ENCODE peak calls at places on chromosomes 1 and 21, in six cellular contexts. J is psoas muscle, I is GM23248, F is PC-3, T is neural progenitor cell, V is SK-N-MC. W is an unnamed sample.

GRCh38 chr21:43940672-43941071 is 71.4 kb upstream of the TRAPPC10 start:
- DNase-seq in J (peak; percentile 7), I (no peak), F (no peak), T (no peak), V (no peak), W (no peak)

GRCh38 chr1:215192306-215192705 is 109.8 kb downstream of the KCNK2 start:
- DNase-seq in J (no peak), I (peak; percentile 67), F (peak; percentile 85), T (no peak), V (no peak), W (no peak)

GRCh38 chr1:156291226-156292061 is 4.0 kb downstream of the GLMP start:
- DNase-seq in J (peak; percentile 92), I (peak; percentile 95), F (peak; percentile 76), T (peak; percentile 92), V (no peak), W (peak; percentile 95)

GRCh38 chr1:17359808-17360207 is 12.2 kb upstream of the PADI6 start:
- DNase-seq in J (no peak), I (no peak), F (no peak), T (no peak), V (no peak), W (no peak)

GRCh38 chr1:206448471-206448870 is 21.8 kb upstream of the IKBKE start:
- DNase-seq in J (no peak), I (no peak), F (no peak), T (no peak), V (no peak), W (no peak)

GRCh38 chr21:28410264-28410663 is 582.4 kb downstream of the LTN1 start:
- DNase-seq in J (no peak), I (no peak), F (no peak), T (no peak), V (no peak), W (no peak)

GRCh38 chr1:160954158-160955104 is at the start of gene ITLN2:
- DNase-seq in J (no peak), I (peak; percentile 54), F (peak; percentile 68), T (peak; percentile 78), V (no peak), W (peak; percentile 86)

GRCh38 chr1:165897326-165898303 is 70.2 kb downstream of the UCK2 start:
- DNase-seq in J (no peak), I (peak; percentile 87), F (no peak), T (no peak), V (no peak), W (no peak)

GRCh38 chr1:97053275-97053674 is 331.7 kb downstream of the PTBP2 start:
- DNase-seq in J (no peak), I (no peak), F (no peak), T (no peak), V (no peak), W (no peak)
- H3K27ac ChIP-seq in J (no peak overlapping the region), I (no peak overlapping the region), F (no peak overlapping the region), T (no peak overlapping the region), V (peak overlapping the region; percentile 70), W (no peak overlapping the region)

GRCh38 chr1:145992958-145993617 is 3.3 kb downstream of the TXNIP start:
- DNase-seq in J (no peak), I (no peak), F (no peak), T (no peak), V (no peak), W (no peak)

GRCh38 chr1:145992502-145992936 is 3.9 kb downstream of the TXNIP start:
- DNase-seq in J (no peak), I (no peak), F (no peak), T (no peak), V (no peak), W (no peak)

GRCh38 chr1:145994391-145995120 is 1.8 kb downstream of the TXNIP start:
- DNase-seq in J (peak; percentile 41), I (peak; percentile 31), F (no peak), T (no peak), V (no peak), W (no peak)

GRCh38 chr1:145995148-145995851 is 1.1 kb downstream of the TXNIP start:
- DNase-seq in J (no peak), I (peak; percentile 34), F (no peak), T (no peak), V (no peak), W (no peak)

GRCh38 chr1:145993618-145994390 is 2.6 kb downstream of the TXNIP start:
- DNase-seq in J (no peak), I (peak; percentile 40), F (no peak), T (no peak), V (no peak), W (no peak)
- H3K27ac ChIP-seq in J (peak overlapping the region; percentile 98), I (no peak overlapping the region), F (no peak overlapping the region), T (no peak overlapping the region), V (no peak overlapping the region), W (no peak overlapping the region)

GRCh38 chr1:24204116-24204515 is 17.0 kb upstream of the IFNLR1 start:
- DNase-seq in J (no peak), I (no peak), F (no peak), T (no peak), V (no peak), W (no peak)
- H3K27ac ChIP-seq in J (no peak overlapping the region), I (no peak overlapping the region), F (peak overlapping the region; percentile 88), T (no peak overlapping the region), V (no peak overlapping the region), W (no peak overlapping the region)

DNA sequence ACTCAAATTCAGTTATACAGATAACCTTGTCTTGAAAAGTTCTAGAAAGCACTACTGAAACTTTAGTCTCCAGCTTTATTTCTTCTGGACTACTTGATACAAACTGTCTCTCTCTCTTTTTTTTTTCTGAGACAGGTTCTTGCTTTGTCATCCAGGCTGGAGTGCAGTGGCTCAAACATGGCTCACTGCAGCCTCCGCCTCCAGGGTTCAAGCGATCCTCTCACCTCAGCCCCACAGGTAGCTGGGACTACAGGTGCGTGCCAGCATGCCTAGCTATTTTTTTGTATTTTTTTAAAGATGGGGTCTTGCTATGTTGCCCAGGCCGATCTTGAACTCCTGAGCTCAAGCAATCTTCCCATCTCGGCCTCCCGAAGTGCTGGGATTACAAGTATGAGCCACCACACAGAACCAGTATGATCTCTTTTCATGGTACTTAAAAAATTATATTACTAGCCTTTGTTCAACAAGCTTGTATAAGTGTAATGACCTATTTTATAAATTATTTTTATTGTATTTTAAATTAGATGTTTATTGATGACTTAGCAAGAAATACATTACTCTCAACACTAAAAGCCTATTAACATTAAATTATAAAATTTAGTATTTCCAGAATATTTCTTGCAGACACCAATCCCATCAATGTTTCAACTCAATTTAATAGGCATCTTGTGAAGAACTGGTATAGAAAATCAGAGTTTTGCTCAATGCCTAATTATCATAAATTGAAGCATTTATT is 36.1 kb upstream of the MTF2 start:
- DNase-seq in J (no peak), I (no peak), F (no peak), T (no peak), V (no peak), W (no peak)
- H3K27ac ChIP-seq in J (no peak overlapping the region), I (no peak overlapping the region), F (no peak overlapping the region), T (no peak overlapping the region), V (no peak overlapping the region), W (no peak overlapping the region)

DNA sequence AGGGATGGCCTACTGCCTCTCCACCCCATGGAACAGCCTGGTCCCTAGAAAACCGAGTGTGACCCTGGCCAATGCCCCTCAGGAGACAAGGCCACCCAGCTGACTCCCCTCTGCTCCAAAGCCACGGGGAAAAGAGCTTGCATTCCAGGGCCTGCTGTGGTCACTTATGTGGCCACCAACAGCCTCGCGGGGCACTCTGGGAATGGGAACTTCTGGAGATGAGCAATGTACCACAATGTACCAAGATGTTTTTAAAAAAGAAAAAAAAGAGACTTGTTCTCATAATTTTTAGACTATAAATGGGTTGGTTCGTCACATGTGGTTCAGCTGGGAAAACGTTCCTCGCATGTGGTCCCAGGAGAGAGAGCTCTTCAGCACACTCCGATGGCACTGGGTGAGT is 62.8 kb downstream of the SLC66A1 start:
- DNase-seq in J (no peak), I (no peak), F (no peak), T (no peak), V (no peak), W (no peak)
- H3K27ac ChIP-seq in J (peak overlapping the region; percentile 13), I (peak overlapping the region; percentile 14), F (no peak overlapping the region), T (no peak overlapping the region), V (no peak overlapping the region), W (no peak overlapping the region)

DNA sequence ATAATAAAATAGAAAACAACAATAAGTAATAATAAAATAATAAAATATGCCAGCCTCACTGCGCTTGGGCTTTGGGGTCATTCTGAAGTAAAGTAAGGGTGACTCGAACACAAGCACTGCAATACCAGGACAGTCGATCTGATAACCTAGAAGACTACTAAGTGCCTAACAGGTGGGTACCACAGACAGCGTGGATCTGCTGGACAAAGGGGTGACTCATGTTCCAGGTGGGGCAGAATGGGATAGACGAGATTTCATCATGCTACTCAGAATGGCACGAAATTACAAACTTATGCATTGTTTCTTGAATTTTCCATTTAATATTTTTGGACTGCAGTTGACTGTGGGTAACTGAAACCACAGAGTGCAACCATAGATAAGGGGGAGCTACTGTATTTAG is 221.1 kb upstream of the GREM2 start:
- DNase-seq in J (no peak), I (no peak), F (peak; percentile 55), T (no peak), V (no peak), W (no peak)
- H3K27ac ChIP-seq in J (no peak overlapping the region), I (no peak overlapping the region), F (no peak overlapping the region), T (no peak overlapping the region), V (no peak overlapping the region), W (no peak overlapping the region)

DNA sequence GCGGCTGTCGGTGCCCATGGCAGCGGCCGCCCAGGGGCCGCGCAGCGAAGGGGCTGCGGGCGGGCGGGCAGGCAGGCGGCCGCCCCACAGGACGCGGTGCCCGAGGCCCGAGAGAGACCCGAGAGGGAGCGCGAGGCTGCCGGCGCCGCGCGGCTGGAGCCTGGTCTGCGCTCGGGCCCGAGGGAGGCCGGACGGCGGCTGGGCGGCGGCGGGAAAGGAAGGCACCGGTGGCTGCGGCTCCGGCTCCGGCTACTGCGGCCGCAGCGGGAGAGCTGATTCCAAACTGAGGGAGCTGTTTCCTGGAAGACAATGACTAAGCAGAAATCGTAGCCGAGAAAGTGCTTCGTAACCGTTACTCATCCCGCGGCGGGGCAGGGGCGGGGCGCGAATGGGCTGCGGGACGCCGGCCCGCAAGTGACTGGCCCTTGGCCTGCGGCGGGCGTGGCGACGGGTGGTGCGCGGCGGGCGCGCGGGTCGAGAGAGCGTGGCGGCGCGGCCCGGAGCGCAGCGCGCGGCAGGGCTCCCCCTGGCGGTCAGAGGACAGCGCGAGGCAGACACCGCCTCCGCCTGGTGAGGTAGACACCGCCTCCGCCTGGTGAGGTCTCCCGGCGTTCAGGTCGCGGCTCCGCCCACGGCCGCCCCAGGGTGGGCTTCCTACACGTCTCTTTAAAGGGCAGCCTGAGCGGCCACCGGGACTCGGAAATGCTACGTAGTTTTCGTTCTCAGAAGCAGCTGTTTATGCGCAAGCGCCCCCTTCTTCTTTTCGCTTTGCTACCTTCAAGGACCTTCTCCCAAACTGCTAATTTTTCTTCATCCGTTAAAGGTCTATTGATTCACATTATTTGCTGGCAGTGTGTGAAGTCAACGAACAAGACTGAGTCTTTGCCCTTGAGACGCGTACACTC is at the start of gene GCLM:
- DNase-seq in J (peak; percentile 96), I (peak; percentile 97), F (peak; percentile 97), T (peak; percentile 96), V (peak; percentile 34), W (peak; percentile 90)
- H3K27ac ChIP-seq in J (peak within 1 kb of the TSS; percentile 82), I (peak within 1 kb of the TSS; percentile 61), F (peak within 1 kb of the TSS; percentile 70), T (no peak within 1 kb of the TSS), V (no peak within 1 kb of the TSS), W (peak within 1 kb of the TSS; percentile 20)

DNA sequence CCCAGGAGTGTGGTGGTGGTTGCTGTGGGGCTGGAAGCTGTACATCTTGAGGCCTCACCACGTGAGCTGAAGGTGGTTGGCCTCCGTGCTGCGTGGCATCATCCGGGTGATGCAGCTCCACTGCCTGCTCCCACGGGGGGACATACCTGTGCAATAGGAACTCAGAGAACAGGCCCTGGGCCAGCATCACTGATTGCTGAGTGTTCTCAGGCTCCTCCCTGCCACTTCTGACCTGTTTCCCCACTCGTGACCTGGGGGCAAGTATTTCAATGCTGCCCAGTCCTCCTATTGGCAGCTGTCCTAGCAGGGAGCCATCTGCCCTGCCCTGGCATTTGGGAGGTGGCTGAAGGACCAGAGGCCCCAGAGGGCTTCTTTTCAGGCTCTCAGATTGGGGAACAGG is 26.1 kb downstream of the PTPRF start:
- DNase-seq in J (no peak), I (no peak), F (no peak), T (no peak), V (no peak), W (no peak)
- H3K27ac ChIP-seq in J (no peak overlapping the region), I (no peak overlapping the region), F (no peak overlapping the region), T (no peak overlapping the region), V (no peak overlapping the region), W (no peak overlapping the region)

W was measured in GM23338.